ENCODE peak calls at places on chromosomes 12 and 14, in four cellular contexts. V, Z, U and C are unnamed samples.

GRCh38 chr12:107385518-107385917 is 292.2 kb upstream of the CRY1 start:
- DNase-seq in V (peak; percentile 30), U (no peak), Z (peak; percentile 44), C (no peak)

GRCh38 chr12:78559441-78559840 is 305.1 kb upstream of the SYT1 start:
- DNase-seq in Z (no peak), U (no peak), V (no peak), C (peak; percentile 8)

GRCh38 chr12:101919447-101919846 is 42.1 kb downstream of the DRAM1 start:
- DNase-seq in V (no peak), Z (no peak), U (no peak), C (no peak)

GRCh38 chr14:61696753-61697318 is 1.5 kb downstream of the HIF1A start:
- DNase-seq in Z (no peak), V (peak; percentile 70), U (no peak), C (peak; percentile 52)

GRCh38 chr12:127893875-127894635 is 372.9 kb upstream of the TMEM132C start:
- DNase-seq in V (no peak), Z (no peak), U (no peak), C (peak; percentile 33)

GRCh38 chr14:100730530-100730929 is 3.8 kb downstream of the DLK1 start:
- DNase-seq in U (no peak), Z (no peak), V (no peak), C (no peak)

GRCh38 chr12:5554711-5555110 is 122.8 kb downstream of the NTF3 start:
- DNase-seq in Z (no peak), V (no peak), U (no peak), C (no peak)

GRCh38 chr14:60637490-60638452 is 11.5 kb downstream of the SIX1 start:
- DNase-seq in Z (no peak), U (no peak), V (no peak), C (peak; percentile 22)

GRCh38 chr14:103527408-103528157 is 1.4 kb upstream of the TRMT61A start:
- DNase-seq in V (no peak), Z (no peak), U (no peak), C (peak; percentile 34)

GRCh38 chr14:67411375-67411774 is 590 bp downstream of the PLEK2 start:
- DNase-seq in V (no peak), U (no peak), Z (no peak), C (peak; percentile 14)

GRCh38 chr14:69711471-69712216 is 55.3 kb upstream of the SRSF5 start:
- DNase-seq in V (no peak), Z (peak; percentile 35), U (no peak), C (no peak)

GRCh38 chr12:46451276-46452021 is 78.9 kb upstream of the SLC38A2 start:
- DNase-seq in U (no peak), V (no peak), Z (no peak), C (no peak)

GRCh38 chr12:131003036-131003435 is 49.3 kb downstream of the ADGRD1 start:
- DNase-seq in V (no peak), Z (no peak), U (no peak), C (no peak)

GRCh38 chr14:23055621-23056256 is 1.6 kb downstream of the CDH24 start:
- DNase-seq in V (no peak), Z (no peak), U (no peak), C (no peak)

GRCh38 chr14:101374373-101375338 is 186.6 kb upstream of the DIO3 start:
- DNase-seq in U (no peak), Z (peak; percentile 4), V (no peak), C (no peak)

GRCh38 chr12:6697584-6698351 is 2.8 kb downstream of the PIANP start:
- DNase-seq in Z (no peak), U (peak; percentile 45), V (peak; percentile 70), C (peak; percentile 62)

GRCh38 chr12:74424778-74425177 is 112.9 kb upstream of the ATXN7L3B start:
- DNase-seq in Z (no peak), V (no peak), U (no peak), C (no peak)

GRCh38 chr14:51260225-51260624 is 20.2 kb downstream of the TMX1 start:
- DNase-seq in V (no peak), Z (no peak), U (no peak), C (no peak)

GRCh38 chr12:124686001-124686884 is 118.8 kb upstream of the NCOR2 start:
- DNase-seq in Z (no peak), U (no peak), V (peak; percentile 57), C (peak; percentile 64)

GRCh38 chr14:50822501-50823042 is 8.4 kb downstream of the NIN start:
- DNase-seq in Z (no peak), V (no peak), U (no peak), C (no peak)

GRCh38 chr12:46452061-46452615 is 79.6 kb upstream of the SLC38A2 start:
- DNase-seq in Z (no peak), V (no peak), U (peak; percentile 73), C (peak; percentile 59)

GRCh38 chr12:25249951-25250738 is 584 bp downstream of the KRAS start:
- DNase-seq in Z (no peak), U (no peak), V (peak; percentile 22), C (no peak)

GRCh38 chr12:113914176-113914575 is 51.9 kb downstream of the RBM19 start:
- DNase-seq in U (no peak), V (no peak), Z (no peak), C (no peak)

GRCh38 chr12:124868252-124868965 is 4.7 kb upstream of the SCARB1 start:
- DNase-seq in U (no peak), Z (no peak), V (no peak), C (no peak)

GRCh38 chr14:67440513-67440912 is 28.5 kb upstream of the PLEK2 start:
- DNase-seq in V (no peak), Z (no peak), U (no peak), C (no peak)

GRCh38 chr14:102230481-102231210 is 74.3 kb downstream of the MOK start:
- DNase-seq in U (no peak), Z (no peak), V (no peak), C (no peak)

GRCh38 chr12:106080111-106080732 is 58.5 kb downstream of the NUAK1 start:
- DNase-seq in V (peak; percentile 67), U (no peak), Z (peak; percentile 55), C (peak; percentile 90)

GRCh38 chr14:104105071-104105821 is 19.7 kb downstream of the ASPG start:
- DNase-seq in V (no peak), U (no peak), Z (no peak), C (no peak)

GRCh38 chr12:124804011-124804621 is 59.5 kb downstream of the SCARB1 start:
- DNase-seq in V (no peak), U (peak; percentile 57), Z (peak; percentile 82), C (peak; percentile 61)

GRCh38 chr14:69772082-69773017 is 5.4 kb downstream of the SRSF5 start:
- DNase-seq in U (no peak), V (no peak), Z (no peak), C (no peak)

GRCh38 chr12:115507951-115508722 is 769.4 kb downstream of the MED13L start:
- DNase-seq in U (no peak), Z (peak; percentile 22), V (no peak), C (no peak)
- H3K4me3 ChIP-seq in U (no peak overlapping the region), Z (no peak overlapping the region), V (no peak overlapping the region), C (no peak overlapping the region)

GRCh38 chr12:54546511-54546910 is 2.9 kb upstream of the PDE1B start:
- DNase-seq in Z (no peak), U (no peak), V (no peak), C (no peak)

GRCh38 chr12:54555670-54556257 is 6.4 kb downstream of the PDE1B start:
- DNase-seq in V (no peak), U (no peak), Z (no peak), C (no peak)

GRCh38 chr12:54544743-54545142 is 4.7 kb upstream of the PDE1B start:
- DNase-seq in Z (no peak), U (no peak), V (no peak), C (no peak)

GRCh38 chr12:54549774-54550451 is 512 bp downstream of the PDE1B start:
- DNase-seq in V (no peak), Z (no peak), U (no peak), C (no peak)
- H3K4me3 ChIP-seq in V (peak overlapping the region; percentile 7), Z (peak overlapping the region; percentile 70), U (no peak overlapping the region), C (peak overlapping the region; percentile 33)

GRCh38 chr12:3398196-3398789 is 92.7 kb upstream of the PRMT8 start:
- DNase-seq in V (no peak), Z (no peak), U (no peak), C (no peak)
- H3K4me3 ChIP-seq in V (no peak overlapping the region), Z (no peak overlapping the region), U (no peak overlapping the region), C (no peak overlapping the region)

GRCh38 chr12:212383-212798 is 1.6 kb downstream of the SLC6A12 start:
- DNase-seq in U (no peak), V (no peak), Z (no peak), C (no peak)
- H3K4me3 ChIP-seq in U (no peak overlapping the region), V (no peak overlapping the region), Z (no peak overlapping the region), C (no peak overlapping the region)

DNA sequence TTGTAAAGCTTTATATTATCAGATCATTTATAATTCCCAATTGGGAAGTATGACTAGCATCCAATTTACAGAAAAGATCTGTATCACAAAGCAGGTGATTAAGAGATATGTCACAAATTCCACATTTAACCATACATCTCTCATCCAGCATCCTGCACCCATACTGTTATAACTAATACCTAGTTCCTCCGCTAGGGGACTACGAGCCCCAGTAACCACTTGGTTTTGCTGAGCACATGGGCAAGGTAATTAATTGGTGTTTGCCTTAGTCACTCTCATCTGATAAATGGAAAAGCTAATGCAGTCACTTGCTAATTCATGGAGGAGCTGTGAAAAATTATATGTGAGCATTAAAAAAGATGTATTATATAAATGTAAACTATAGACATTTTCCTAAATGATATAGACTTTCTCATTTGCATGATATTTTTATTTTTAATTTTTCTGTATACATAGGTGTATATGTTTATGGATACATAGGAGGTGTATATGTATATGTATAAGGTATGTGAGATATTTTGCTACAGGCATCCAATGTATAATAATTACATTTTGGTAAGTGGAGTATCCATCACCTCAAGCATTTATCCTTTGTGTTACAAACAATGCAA is 1031.8 kb downstream of the GALC start:
- DNase-seq in U (no peak), V (peak; percentile 2), Z (no peak), C (peak; percentile 36)
- H3K4me3 ChIP-seq in U (no peak overlapping the region), V (no peak overlapping the region), Z (no peak overlapping the region), C (no peak overlapping the region)

DNA sequence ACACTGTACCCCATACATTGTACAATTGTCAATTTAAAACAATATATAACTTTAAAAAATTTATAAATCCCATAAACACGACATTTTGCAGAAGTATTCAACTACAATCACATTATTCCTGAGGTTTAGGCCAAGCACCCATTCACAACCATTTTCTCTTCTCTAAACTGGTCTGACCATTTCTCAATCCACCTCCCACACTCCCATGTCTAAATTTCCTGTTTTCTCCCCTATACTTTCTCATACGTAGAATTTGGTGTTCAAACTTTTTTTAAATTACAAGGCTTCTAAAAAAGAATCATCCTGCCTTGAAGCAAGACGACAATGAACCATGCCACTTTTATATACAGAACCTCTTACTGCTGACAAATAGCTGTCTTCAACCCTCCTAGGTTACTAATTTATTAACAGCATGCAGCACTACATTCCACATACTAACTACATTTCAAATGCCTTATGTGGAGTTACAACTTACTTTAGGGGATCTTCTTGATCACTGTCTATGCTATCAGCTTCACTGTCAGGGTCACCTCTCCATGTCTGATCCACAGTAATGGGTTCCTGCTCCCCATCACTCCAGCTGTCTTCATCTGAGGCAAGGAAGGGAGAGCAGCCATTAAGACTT is 3.4 kb downstream of the KANSL2 start:
- DNase-seq in U (no peak), Z (no peak), V (peak; percentile 42), C (no peak)
- H3K4me3 ChIP-seq in U (no peak overlapping the region), Z (peak overlapping the region; percentile 32), V (no peak overlapping the region), C (no peak overlapping the region)

GRCh38 chr12:96368233-96368632 is 32.0 kb downstream of the CDK17 start:
- DNase-seq in Z (no peak), V (no peak), U (no peak), C (peak; percentile 40)
- H3K4me3 ChIP-seq in Z (no peak overlapping the region), V (no peak overlapping the region), U (no peak overlapping the region), C (no peak overlapping the region)